ENCODE peak calls at places on chromosome 16, in six cellular contexts. M, E, G, X, Y and O are unnamed samples. For H3K4me1 and H3K79me2, the result is how much of the 10 kb centered on the place peaks cover.

GRCh38 chr16:80231888-80232287 is 308.9 kb upstream of the DYNLRB2 start:
- DNase-seq in E (no peak), G (no peak), X (no peak), Y (peak), M (no peak), O (no peak)

GRCh38 chr16:55605756-55606155 is 39.3 kb downstream of the CAPNS2 start:
- DNase-seq in M (no peak), Y (no peak), E (no peak), G (no peak), X (no peak), O (no peak)

GRCh38 chr16:29231231-29231630 is 175.3 kb downstream of the NPIPB11 start:
- DNase-seq in X (no peak), E (no peak), G (no peak), M (no peak), Y (no peak), O (no peak)

GRCh38 chr16:82061861-82062525 is 26.9 kb downstream of the HSD17B2 start:
- DNase-seq in E (peak), G (peak), X (no peak), Y (peak), M (peak), O (peak)

GRCh38 chr16:54651851-54652770 is 278.6 kb upstream of the IRX5 start:
- DNase-seq in Y (peak), G (no peak), M (no peak), X (peak), E (no peak), O (no peak)

GRCh38 chr16:23801387-23801786 is 34.4 kb upstream of the PRKCB start:
- DNase-seq in M (peak), G (peak), Y (peak), X (no peak), E (peak), O (peak)

GRCh38 chr16:75761111-75761510 is 34.8 kb upstream of the CPHXL start:
- DNase-seq in X (no peak), Y (peak), M (peak), E (no peak), G (peak), O (no peak)

GRCh38 chr16:2328428-2328827 is 12.1 kb downstream of the ABCA3 start:
- DNase-seq in X (no peak), G (no peak), Y (no peak), E (no peak), M (peak), O (no peak)

GRCh38 chr16:23214796-23215195 is 32.3 kb downstream of the SCNN1G start:
- DNase-seq in M (no peak), Y (no peak), G (no peak), X (no peak), E (no peak), O (no peak)

GRCh38 chr16:75218256-75219076 is at the start of gene CTRB1:
- DNase-seq in E (no peak), X (no peak), Y (no peak), G (no peak), M (no peak), O (no peak)

GRCh38 chr16:68517606-68518161 is 21.4 kb upstream of the ZFP90 start:
- DNase-seq in E (no peak), X (no peak), G (no peak), M (no peak), Y (no peak), O (no peak)

GRCh38 chr16:7037491-7037890 is 295.2 kb upstream of the RBFOX1 start:
- DNase-seq in X (no peak), M (no peak), Y (no peak), G (no peak), E (no peak), O (no peak)

GRCh38 chr16:82761858-82762257 is 135.1 kb downstream of the CDH13 start:
- DNase-seq in E (no peak), Y (peak), X (peak), M (no peak), G (no peak), O (peak)

GRCh38 chr16:6189216-6189615 is 1091.6 kb upstream of the EEF2KMT start:
- DNase-seq in E (no peak), M (no peak), Y (no peak), G (no peak), X (no peak), O (no peak)

GRCh38 chr16:47667956-47668355 is 206.8 kb downstream of the PHKB start:
- DNase-seq in X (no peak), Y (peak), G (no peak), M (no peak), E (no peak), O (no peak)

GRCh38 chr16:49524578-49525315 is 151.1 kb downstream of the C16orf78 start:
- DNase-seq in X (no peak), E (no peak), Y (no peak), M (no peak), G (no peak), O (no peak)

GRCh38 chr16:68574479-68574878 is 35.4 kb downstream of the ZFP90 start:
- DNase-seq in E (no peak), G (no peak), M (no peak), Y (no peak), X (no peak), O (no peak)

GRCh38 chr16:87831421-87832136 is 37.7 kb downstream of the SLC7A5 start:
- DNase-seq in M (no peak), E (no peak), G (no peak), Y (no peak), X (no peak), O (no peak)

GRCh38 chr16:74608381-74608780 is 1.5 kb upstream of the GLG1 start:
- DNase-seq in Y (no peak), G (no peak), E (no peak), M (no peak), X (no peak), O (no peak)

GRCh38 chr16:11563493-11564040 is 23.2 kb downstream of the LITAF start:
- DNase-seq in E (no peak), Y (no peak), G (peak), X (no peak), M (no peak), O (no peak)

GRCh38 chr16:4681471-4682083 is 11.8 kb upstream of the NUDT16L1 start:
- DNase-seq in G (no peak), E (no peak), Y (no peak), X (no peak), M (no peak), O (no peak)

DNA sequence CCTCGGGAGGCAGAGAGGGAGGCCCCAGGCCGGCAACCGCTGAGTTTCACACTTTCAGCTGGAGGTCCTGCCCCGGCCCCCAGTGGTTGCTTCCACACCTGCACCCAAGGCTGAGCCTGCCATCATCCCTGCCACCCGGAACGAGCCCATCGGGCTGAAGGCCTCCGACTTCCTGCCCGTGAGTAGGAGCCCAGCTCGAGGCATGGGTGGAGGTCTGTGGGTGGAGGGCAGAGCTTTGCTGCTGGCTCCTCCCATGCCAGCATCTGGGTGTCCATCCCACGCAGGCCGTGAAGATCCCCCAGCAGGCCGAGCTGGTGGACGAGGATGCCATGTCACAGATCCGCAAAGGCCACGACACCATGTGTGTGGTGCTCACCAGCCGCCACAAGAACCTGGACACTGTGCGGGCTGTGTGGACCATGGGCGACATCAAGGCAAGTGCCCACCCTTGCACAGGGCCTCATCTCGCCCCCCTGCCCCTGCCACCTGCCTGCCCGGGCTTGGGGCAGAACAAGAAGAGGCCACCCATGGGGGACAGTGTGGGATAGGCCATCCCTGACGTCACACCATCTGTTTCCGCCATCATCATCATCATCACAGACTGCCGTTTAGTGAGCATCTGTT is 19.6 kb downstream of the KATNB1 start:
- DNase-seq in Y (no peak), X (no peak), E (no peak), G (peak), M (no peak), O (no peak)
- H3K4me1 ChIP-seq in Y (under half), X (under half), E (half or more), G (under half), M (under half), O (under half)

DNA sequence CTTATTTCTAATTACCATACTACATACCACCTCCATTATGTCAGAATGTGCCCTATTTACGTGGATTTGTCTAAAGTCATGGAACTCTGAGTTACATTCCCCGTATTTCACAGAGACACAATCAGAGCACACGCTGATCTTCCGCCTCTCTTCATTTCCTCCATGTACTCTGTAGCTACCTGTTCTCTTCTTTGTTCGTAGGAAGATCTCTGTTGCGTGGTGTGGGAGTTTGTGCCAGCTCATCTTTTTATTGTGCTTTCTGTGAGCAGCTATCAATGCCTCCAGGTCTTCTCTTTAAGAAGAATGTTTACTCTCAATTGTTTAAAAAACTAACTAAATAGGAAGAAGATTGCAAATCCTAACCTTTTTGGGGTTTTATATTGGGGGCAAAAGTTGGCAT is 26.9 kb downstream of the NLRC5 start:
- DNase-seq in Y (no peak), M (no peak), G (no peak), X (no peak), E (no peak), O (no peak)
- H3K79me2 ChIP-seq in Y (under half), M (under half), G (under half), X (under half), E (under half), O (under half)

GRCh38 chr16:3665508-3665907 is 11.0 kb downstream of the DNASE1 start:
- DNase-seq in G (no peak), X (no peak), M (no peak), Y (no peak), E (no peak), O (no peak)
- H3K4me1 ChIP-seq in G (under half), X (under half), M (under half), Y (under half), E (under half), O (under half)

GRCh38 chr16:457732-458400 is 32.4 kb downstream of the RAB11FIP3 start:
- DNase-seq in X (no peak), M (no peak), G (peak), E (no peak), Y (no peak), O (peak)

GRCh38 chr16:456891-457483 is 31.5 kb downstream of the RAB11FIP3 start:
- DNase-seq in E (no peak), X (no peak), G (no peak), Y (no peak), M (no peak), O (peak)

GRCh38 chr16:460787-461186 is 35.3 kb downstream of the RAB11FIP3 start:
- DNase-seq in G (peak), E (no peak), Y (no peak), M (no peak), X (no peak), O (no peak)

GRCh38 chr16:455453-455852 is 30.0 kb downstream of the RAB11FIP3 start:
- DNase-seq in Y (no peak), M (no peak), G (no peak), E (no peak), X (no peak), O (no peak)

DNA sequence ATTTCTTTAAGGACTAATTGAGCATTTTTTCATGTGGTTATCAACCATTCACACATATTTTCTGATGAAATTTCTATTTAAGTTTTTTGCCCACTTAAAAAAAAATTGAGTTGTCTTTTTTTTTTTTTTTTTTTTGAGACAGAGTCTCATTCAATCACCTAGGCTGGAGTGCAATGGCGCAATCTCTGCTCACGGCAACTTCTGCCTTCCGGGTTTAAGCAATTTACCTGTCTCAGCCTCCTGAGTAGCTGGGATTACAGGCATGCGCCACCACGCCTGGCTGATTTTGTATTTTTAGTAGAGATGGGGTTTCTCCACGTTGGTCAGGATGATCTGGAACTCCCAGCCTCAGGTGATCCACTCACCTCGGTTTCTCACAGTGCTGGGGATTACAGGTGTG is 34.3 kb downstream of the RAB11FIP3 start:
- DNase-seq in M (no peak), G (no peak), X (no peak), Y (no peak), E (no peak), O (no peak)
- H3K79me2 ChIP-seq in M (under half), G (under half), X (under half), Y (under half), E (under half), O (under half)

GRCh38 chr16:57036945-57037344 is 47.6 kb downstream of the NLRC5 start:
- DNase-seq in G (no peak), E (no peak), Y (no peak), X (no peak), M (no peak), O (no peak)
- H3K4me1 ChIP-seq in G (under half), E (under half), Y (under half), X (under half), M (under half), O (under half)

DNA sequence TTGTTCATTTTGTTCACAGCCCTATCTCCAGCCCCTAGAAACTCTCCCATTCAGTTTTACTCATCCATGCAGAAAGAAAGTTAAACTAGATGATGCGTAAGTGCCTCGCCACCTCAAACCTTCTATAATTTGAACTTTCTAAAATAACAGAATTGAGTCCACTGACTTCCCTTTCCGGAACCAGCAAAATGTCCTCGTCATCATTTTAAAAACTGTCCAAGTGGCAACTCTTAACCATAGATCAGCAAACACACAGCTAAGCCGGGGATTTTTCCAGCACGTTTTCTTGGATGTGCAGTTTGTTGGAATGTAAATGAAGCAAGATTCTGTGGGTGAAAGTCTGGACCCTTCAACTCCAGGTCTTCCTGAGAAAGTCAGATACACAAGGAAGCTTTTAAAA is 369.7 kb upstream of the ERCC4 start:
- DNase-seq in G (no peak), E (no peak), M (no peak), Y (no peak), X (no peak), O (no peak)
- H3K79me2 ChIP-seq in G (under half), E (under half), M (under half), Y (under half), X (under half), O (under half)

GRCh38 chr16:66932076-66932475 is 2.1 kb downstream of the CIAO2B start:
- DNase-seq in Y (no peak), G (no peak), E (no peak), M (no peak), X (no peak), O (no peak)
- H3K4me1 ChIP-seq in Y (under half), G (under half), E (under half), M (under half), X (half or more), O (under half)

GRCh38 chr16:63527404-63527803 is 1491.2 kb upstream of the CDH8 start:
- DNase-seq in E (no peak), Y (no peak), G (no peak), M (no peak), X (no peak), O (no peak)
- H3K79me2 ChIP-seq in E (under half), Y (under half), G (under half), M (under half), X (under half), O (under half)